ENCODE peak calls at places on chromosomes 3 and 15, in eight cellular contexts. G is fibroblast of villous mesenchyme; C is T-cell; D is stimulated activated naive B cell treated with anti-CD40 and anti-IgM and Interleukin-4, amounts not matched to agents 10 μg/mL and 1 μg/mL and 100 μg/mL, for 72 hours; K is putamen; Y is cardiac fibroblast; Q is stimulated activated CD4-positive, alpha-beta T cell treated with anti-CD3 and anti-CD28 coated beads, Interleukin-15, amount 100 ng/mL, for 24 hours; Z is iPS-NIHi11. S is an unnamed sample.

GRCh38 chr3:71580636-71581215 is 2.8 kb downstream of the FOXP1 start:
- DNase-seq in K (no peak), Z (no peak), Q (no peak), C (no peak), Y (peak; percentile 4), D (no peak), G (no peak), S (no peak)

GRCh38 chr3:189530822-189531221 is 100.4 kb upstream of the TP63 start:
- DNase-seq in C (no peak), Q (peak; percentile 34), D (no peak), Y (peak; percentile 15), K (no peak), Z (no peak), G (no peak), S (no peak)

GRCh38 chr3:142975316-142975995 is 12.0 kb upstream of the PAQR9 start:
- DNase-seq in G (no peak), C (no peak), Y (peak; percentile 7), Z (peak; percentile 48), D (no peak), Q (no peak), K (no peak), S (peak; percentile 46)

GRCh38 chr15:41862515-41863116 is 24.0 kb downstream of the PLA2G4B start:
- DNase-seq in K (no peak), Z (peak; percentile 75), Y (no peak), Q (no peak), C (no peak), G (no peak), D (no peak), S (peak; percentile 57)

GRCh38 chr3:27145719-27146118 is 223.5 kb downstream of the NEK10 start:
- DNase-seq in K (no peak), Z (no peak), Y (no peak), G (no peak), C (no peak), Q (no peak), D (no peak), S (peak; percentile 33)

GRCh38 chr3:36244728-36245127 is 135.6 kb upstream of the STAC start:
- DNase-seq in D (no peak), Q (no peak), Z (no peak), K (no peak), C (no peak), G (no peak), Y (peak; percentile 61), S (peak; percentile 77)

GRCh38 chr3:51942603-51943450 is 664 bp downstream of the PARP3 start:
- DNase-seq in G (peak; percentile 51), D (peak; percentile 54), Y (peak; percentile 72), Q (peak; percentile 79), C (peak; percentile 32), K (no peak), Z (peak; percentile 57), S (peak; percentile 29)

GRCh38 chr3:38142959-38143358 is 4.5 kb downstream of the MYD88 start:
- DNase-seq in G (no peak), C (no peak), Z (no peak), K (no peak), Q (no peak), Y (no peak), D (no peak), S (no peak)

GRCh38 chr3:79369306-79369705 is 398.5 kb downstream of the ROBO1 start:
- DNase-seq in G (peak; percentile 14), Z (no peak), D (no peak), Q (no peak), C (no peak), K (no peak), Y (peak; percentile 50), S (peak; percentile 8)

GRCh38 chr3:107684431-107684925 is 161.7 kb downstream of the BBX start:
- DNase-seq in Q (no peak), C (peak; percentile 19), Z (peak; percentile 20), G (no peak), Y (no peak), K (no peak), D (no peak), S (peak; percentile 94)

GRCh38 chr15:35912196-35912595 is 366.2 kb upstream of the DPH6 start:
- DNase-seq in Q (no peak), C (no peak), Y (peak; percentile 56), K (peak; percentile 25), G (peak; percentile 5), D (no peak), Z (no peak), S (peak; percentile 16)

GRCh38 chr3:33993631-33994030 is 195.2 kb downstream of the PDCD6IP start:
- DNase-seq in Q (no peak), Y (no peak), G (no peak), K (no peak), Z (no peak), D (no peak), C (no peak), S (no peak)

GRCh38 chr3:127959873-127960272 is 44.8 kb downstream of the KBTBD12 start:
- DNase-seq in G (peak; percentile 22), D (no peak), Q (no peak), K (no peak), C (no peak), Y (peak; percentile 60), Z (peak; percentile 75), S (peak; percentile 74)

GRCh38 chr3:177201707-177202397 is 4.6 kb upstream of the TBL1XR1 start:
- DNase-seq in D (peak; percentile 38), Y (no peak), Q (peak; percentile 63), Z (no peak), C (peak; percentile 68), G (peak; percentile 28), K (no peak), S (no peak)

GRCh38 chr3:183329543-183329942 is 76.5 kb downstream of the B3GNT5 start:
- DNase-seq in D (no peak), K (no peak), Y (no peak), C (no peak), Q (no peak), G (no peak), Z (no peak), S (no peak)

GRCh38 chr3:97928986-97929385 is 43.2 kb downstream of the RIOX2 start:
- DNase-seq in C (no peak), K (no peak), Z (no peak), Q (no peak), G (no peak), D (no peak), Y (no peak), S (no peak)

GRCh38 chr3:10975695-10976234 is 16.8 kb upstream of the SLC6A1 start:
- DNase-seq in K (no peak), Q (no peak), G (no peak), D (no peak), Y (no peak), Z (no peak), C (no peak), S (no peak)

S was measured in mesendoderm.